ENCODE peak calls at places on chromosomes 2 and 18, in six cellular contexts. K is endodermal cell; L is AG10803; O is GF-D8; B is CD8-positive, alpha-beta T cell; Q is C1 segment of cervical spinal cord. I is an unnamed sample.

GRCh38 chr18:23504720-23505119 is 1.4 kb downstream of the RMC1 start:
- DNase-seq in K (no peak), L (no peak), O (no peak), B (no peak), Q (no peak), I (no peak)

GRCh38 chr18:8610442-8610801 is 1.2 kb downstream of the RAB12 start:
- DNase-seq in K (no peak), L (peak), O (no peak), B (no peak), Q (no peak), I (no peak)

GRCh38 chr2:151947524-151948165 is 119.4 kb upstream of the ARL5A start:
- DNase-seq in K (peak), L (no peak), O (no peak), B (no peak), Q (peak), I (no peak)

GRCh38 chr2:155583674-155584195 is 748.8 kb downstream of the NR4A2 start:
- DNase-seq in K (no peak), L (no peak), O (no peak), B (no peak), Q (no peak), I (no peak)

GRCh38 chr2:193333539-193333938 is 1138.8 kb upstream of the TMEFF2 start:
- DNase-seq in K (no peak), L (no peak), O (no peak), B (no peak), Q (no peak), I (no peak)

GRCh38 chr2:170817999-170818293 is 1.3 kb downstream of the GAD1 start:
- DNase-seq in K (no peak), L (peak), O (no peak), B (no peak), Q (no peak), I (no peak)

GRCh38 chr2:27720004-27720551 is 51.4 kb upstream of the MRPL33 start:
- DNase-seq in K (no peak), L (peak), O (no peak), B (no peak), Q (no peak), I (peak)

GRCh38 chr2:176514805-176515500 is 245.7 kb downstream of the MTX2 start:
- DNase-seq in K (no peak), L (peak), O (no peak), B (no peak), Q (no peak), I (no peak)

GRCh38 chr18:67239826-67240225 is 276.7 kb downstream of the DSEL start:
- DNase-seq in K (no peak), L (no peak), O (no peak), B (no peak), Q (no peak), I (no peak)

GRCh38 chr2:74779587-74780135 is 54.3 kb upstream of the HK2 start:
- DNase-seq in K (no peak), L (no peak), O (no peak), B (no peak), Q (no peak), I (no peak)

GRCh38 chr18:6327895-6328623 is 86.7 kb downstream of the L3MBTL4 start:
- DNase-seq in K (no peak), L (no peak), O (no peak), B (no peak), Q (no peak), I (no peak)

GRCh38 chr18:35495821-35496368 is 1.9 kb downstream of the INO80C start:
- DNase-seq in K (no peak), L (no peak), O (no peak), B (no peak), Q (no peak), I (no peak)

GRCh38 chr18:60322591-60322990 is 50.0 kb downstream of the MC4R start:
- DNase-seq in K (no peak), L (peak), O (no peak), B (no peak), Q (no peak), I (no peak)

GRCh38 chr2:3424171-3424795 is 44.8 kb downstream of the TRAPPC12 start:
- DNase-seq in K (no peak), L (no peak), O (no peak), B (no peak), Q (no peak), I (no peak)

GRCh38 chr2:164205347-164205746 is 415.9 kb downstream of the GRB14 start:
- DNase-seq in K (no peak), L (peak), O (no peak), B (no peak), Q (no peak), I (no peak)

GRCh38 chr2:241542278-241542605 is 16.3 kb upstream of the BOK start:
- DNase-seq in K (no peak), L (no peak), O (no peak), B (no peak), Q (no peak), I (no peak)

GRCh38 chr2:57886196-57886786 is 160.3 kb upstream of the VRK2 start:
- DNase-seq in K (no peak), L (no peak), O (no peak), B (no peak), Q (no peak), I (no peak)

GRCh38 chr2:63003349-63003748 is 47.3 kb upstream of the OTX1 start:
- DNase-seq in K (no peak), L (no peak), O (no peak), B (no peak), Q (no peak), I (no peak)

GRCh38 chr2:43110442-43110871 is 115.9 kb downstream of the ZFP36L2 start:
- DNase-seq in K (peak), L (peak), O (no peak), B (no peak), Q (no peak), I (peak)

GRCh38 chr2:203802277-203803045 is 65.1 kb upstream of the CTLA4 start:
- DNase-seq in K (no peak), L (peak), O (no peak), B (no peak), Q (no peak), I (no peak)

GRCh38 chr18:1708006-1708405 is 803.3 kb downstream of the ADCYAP1 start:
- DNase-seq in K (no peak), L (no peak), O (no peak), B (no peak), Q (no peak), I (no peak)

GRCh38 chr18:58205087-58205779 is 161.2 kb downstream of the NEDD4L start:
- DNase-seq in K (no peak), L (peak), O (no peak), B (no peak), Q (no peak), I (no peak)

GRCh38 chr18:22591231-22591630 is 173.5 kb upstream of the CTAGE1 start:
- DNase-seq in K (no peak), L (no peak), O (no peak), B (no peak), Q (no peak), I (no peak)

GRCh38 chr18:23837591-23837990 is 148.3 kb downstream of the LAMA3 start:
- DNase-seq in K (no peak), L (peak), O (no peak), B (no peak), Q (no peak), I (no peak)

GRCh38 chr2:231701456-231702373 is 6.6 kb upstream of the PTMA start:
- DNase-seq in K (peak), L (peak), O (no peak), B (no peak), Q (no peak), I (peak)

GRCh38 chr2:20429528-20429927 is 17.3 kb upstream of the RHOB start:
- DNase-seq in K (no peak), L (no peak), O (no peak), B (no peak), Q (no peak), I (no peak)

GRCh38 chr2:148653437-148653836 is 8.9 kb downstream of the EPC2 start:
- DNase-seq in K (no peak), L (peak), O (no peak), B (no peak), Q (no peak), I (no peak)

GRCh38 chr2:239532859-239533258 is 132.0 kb upstream of the HDAC4 start:
- DNase-seq in K (no peak), L (no peak), O (no peak), B (no peak), Q (no peak), I (peak)

GRCh38 chr2:75406138-75406537 is 154.6 kb downstream of the EVA1A start:
- DNase-seq in K (no peak), L (no peak), O (no peak), B (no peak), Q (no peak), I (no peak)

GRCh38 chr2:26696352-26696816 is 3.9 kb downstream of the KCNK3 start:
- DNase-seq in K (peak), L (peak), O (no peak), B (no peak), Q (peak), I (peak)

GRCh38 chr18:45688834-45689233 is 35.1 kb upstream of the SLC14A1 start:
- DNase-seq in K (no peak), L (no peak), O (no peak), B (peak), Q (no peak), I (no peak)

GRCh38 chr2:146927080-146927714 is 917.6 kb upstream of the ACVR2A start:
- DNase-seq in K (peak), L (peak), O (no peak), B (no peak), Q (peak), I (peak)

GRCh38 chr2:162579169-162579568 is 235.2 kb downstream of the GCA start:
- DNase-seq in K (peak), L (no peak), O (no peak), B (no peak), Q (no peak), I (no peak)

GRCh38 chr18:57533901-57534300 is 52.6 kb downstream of the FECH start:
- DNase-seq in K (no peak), L (no peak), O (no peak), B (no peak), Q (no peak), I (no peak)

GRCh38 chr2:110106642-110107041 is 9.0 kb downstream of the MALL start:
- DNase-seq in K (peak), L (peak), O (no peak), B (no peak), Q (no peak), I (no peak)

GRCh38 chr2:180077295-180077906 is 70.3 kb upstream of the CWC22 start:
- DNase-seq in K (no peak), L (peak), O (no peak), B (no peak), Q (no peak), I (no peak)

GRCh38 chr2:158391876-158392275 is 64.7 kb downstream of the CCDC148 start:
- DNase-seq in K (no peak), L (no peak), O (no peak), B (no peak), Q (no peak), I (no peak)